ENCODE peak calls at places on chromosomes 11 and 22, in five cellular contexts. A, U, W, N and V are unnamed samples.

GRCh38 chr11:44402466-44403075 is 92.6 kb upstream of the ALX4 start:
- DNase-seq in A (no peak), U (no peak), W (no peak), N (no peak), V (no peak)

GRCh38 chr22:22882033-22882717 is 5.4 kb upstream of the IGLL5 start:
- DNase-seq in A (peak), U (no peak), W (no peak), N (no peak), V (peak)

GRCh38 chr11:95055273-95055897 is 6.2 kb downstream of the KDM4F start:
- DNase-seq in A (no peak), U (no peak), W (no peak), N (no peak), V (no peak)

GRCh38 chr11:126140932-126141291 is 70.5 kb downstream of the RPUSD4 start:
- DNase-seq in A (no peak), U (no peak), W (no peak), N (peak), V (no peak)

GRCh38 chr11:15107730-15108515 is 6.8 kb upstream of the INSC start:
- DNase-seq in A (peak), U (no peak), W (no peak), N (no peak), V (no peak)

GRCh38 chr11:68677432-68677831 is 6.9 kb upstream of the GAL start:
- DNase-seq in A (no peak), U (peak), W (no peak), N (peak), V (no peak)

GRCh38 chr22:42202669-42203068 is 67.8 kb downstream of the TCF20 start:
- DNase-seq in A (no peak), U (no peak), W (no peak), N (peak), V (no peak)

GRCh38 chr11:68333176-68333575 is 20.8 kb downstream of the LRP5 start:
- DNase-seq in A (no peak), U (no peak), W (no peak), N (no peak), V (no peak)

GRCh38 chr11:134224710-134225662 is 515 bp downstream of the VPS26B start:
- DNase-seq in A (peak), U (no peak), W (no peak), N (peak), V (peak)

GRCh38 chr11:66326261-66327111 is 9.6 kb upstream of the CD248 start:
- DNase-seq in A (no peak), U (no peak), W (no peak), N (peak), V (peak)

GRCh38 chr11:106395716-106396349 is 318.4 kb downstream of the AASDHPPT start:
- DNase-seq in A (no peak), U (peak), W (no peak), N (no peak), V (no peak)

GRCh38 chr11:41878158-41878557 is 418.7 kb upstream of the LRRC4C start:
- DNase-seq in A (no peak), U (no peak), W (no peak), N (no peak), V (no peak)

GRCh38 chr22:44357962-44358553 is 45.3 kb upstream of the SHISAL1 start:
- DNase-seq in A (no peak), U (no peak), W (no peak), N (peak), V (no peak)

GRCh38 chr22:44360306-44360685 is 47.5 kb upstream of the SHISAL1 start:
- DNase-seq in A (no peak), U (no peak), W (no peak), N (no peak), V (no peak)

GRCh38 chr22:44360686-44361381 is 48.1 kb upstream of the SHISAL1 start:
- DNase-seq in A (no peak), U (no peak), W (no peak), N (peak), V (no peak)

GRCh38 chr22:44358723-44359440 is 46.1 kb upstream of the SHISAL1 start:
- DNase-seq in A (no peak), U (no peak), W (no peak), N (no peak), V (no peak)

DNA sequence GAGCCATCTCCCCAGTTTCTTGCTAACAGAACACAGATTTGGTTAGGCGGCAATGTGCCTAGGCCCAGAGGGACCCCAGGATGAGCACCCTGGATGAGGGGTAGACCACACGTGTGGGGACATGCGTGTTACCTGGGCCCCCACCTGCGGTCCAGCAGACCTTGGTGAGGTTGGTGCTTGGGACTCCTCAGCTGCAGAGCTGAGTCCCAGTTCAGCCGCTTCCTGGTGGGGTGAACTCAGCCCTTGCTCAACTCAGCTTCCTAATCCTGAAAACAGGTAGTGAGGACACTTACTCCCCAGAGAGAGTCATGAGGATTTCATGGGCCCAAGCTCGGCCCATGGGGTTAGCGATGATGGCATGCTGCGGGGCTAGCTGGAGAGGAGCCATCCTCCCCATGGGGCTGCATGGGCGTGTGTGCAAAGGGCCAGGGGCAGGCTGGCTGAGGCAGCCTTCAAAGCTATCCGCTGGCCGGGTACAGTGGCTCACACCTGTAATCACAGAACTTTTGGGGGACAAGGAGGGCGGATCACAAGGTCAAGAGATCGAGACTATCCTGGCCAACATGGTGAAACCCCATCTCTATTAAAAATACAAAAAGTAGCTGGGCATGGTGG is 46.9 kb upstream of the SHISAL1 start:
- DNase-seq in A (no peak), U (no peak), W (no peak), N (no peak), V (no peak)
- H3K4me2 ChIP-seq in A (no peak), U (no peak), W (no peak), N (no peak), V (no peak)

DNA sequence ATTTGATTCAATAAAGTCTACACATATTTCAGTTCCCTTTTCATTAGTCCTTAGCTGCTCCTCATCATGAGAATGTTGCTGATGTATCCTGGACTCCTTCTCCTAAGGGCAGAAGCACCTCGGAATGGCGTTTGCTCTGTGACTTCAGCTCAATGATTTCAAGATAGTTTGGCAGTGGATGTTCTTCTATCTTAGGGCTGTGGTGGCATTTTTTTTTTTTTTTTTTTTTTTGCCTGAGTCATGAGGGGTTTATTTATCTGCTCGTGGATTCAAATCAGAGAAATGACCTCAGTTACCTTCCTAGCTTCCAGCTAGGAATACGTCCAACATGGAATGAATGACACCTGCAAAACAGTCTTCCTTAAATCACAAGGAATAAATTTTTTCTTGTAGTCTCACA is 220.0 kb upstream of the ZBED5 start:
- DNase-seq in A (no peak), U (no peak), W (no peak), N (no peak), V (no peak)
- H3K4me2 ChIP-seq in A (no peak), U (no peak), W (no peak), N (no peak), V (no peak)

DNA sequence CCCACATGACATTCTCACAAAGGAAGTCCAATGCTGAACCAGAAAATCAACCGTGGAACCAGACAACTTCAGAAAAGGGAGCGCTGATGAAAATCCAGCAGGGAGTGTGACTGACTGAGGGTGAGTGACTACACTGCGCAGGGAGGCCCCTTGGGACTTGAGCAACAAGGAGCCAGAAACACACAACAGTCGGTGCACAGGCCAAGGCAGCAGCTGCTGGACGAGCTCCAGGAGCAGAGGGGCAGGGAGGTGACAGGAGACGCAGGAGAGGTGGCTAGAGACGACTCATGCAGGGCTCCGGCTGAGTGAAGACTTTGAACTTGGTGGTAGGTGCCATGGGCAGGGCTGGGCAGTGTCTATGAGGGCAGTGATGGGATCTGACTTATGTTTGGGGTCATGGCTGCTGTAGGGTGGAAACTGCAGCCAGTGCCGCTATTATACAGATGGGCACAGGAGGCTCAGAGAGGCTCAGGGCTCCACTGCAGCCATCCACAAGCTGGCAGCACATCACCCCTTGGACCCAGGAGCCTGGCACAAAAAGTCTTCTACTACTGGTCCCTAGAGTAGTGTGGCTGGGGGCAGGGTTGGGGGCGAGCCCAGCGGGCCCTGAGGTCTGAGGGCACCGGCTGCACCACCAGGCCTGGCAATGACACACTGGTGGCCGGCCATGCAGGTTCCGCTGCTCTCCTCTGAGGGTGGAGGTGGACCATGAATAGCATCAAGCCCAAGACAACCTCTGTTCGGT is 10.3 kb upstream of the FADD start:
- DNase-seq in A (no peak), U (no peak), W (no peak), N (no peak), V (no peak)
- H3K4me2 ChIP-seq in A (no peak), U (no peak), W (no peak), N (no peak), V (no peak)

GRCh38 chr11:81039916-81040530 is 1599.2 kb upstream of the TENM4 start:
- DNase-seq in A (no peak), U (no peak), W (no peak), N (no peak), V (no peak)
- H3K4me2 ChIP-seq in A (no peak), U (no peak), W (no peak), N (no peak), V (no peak)

DNA sequence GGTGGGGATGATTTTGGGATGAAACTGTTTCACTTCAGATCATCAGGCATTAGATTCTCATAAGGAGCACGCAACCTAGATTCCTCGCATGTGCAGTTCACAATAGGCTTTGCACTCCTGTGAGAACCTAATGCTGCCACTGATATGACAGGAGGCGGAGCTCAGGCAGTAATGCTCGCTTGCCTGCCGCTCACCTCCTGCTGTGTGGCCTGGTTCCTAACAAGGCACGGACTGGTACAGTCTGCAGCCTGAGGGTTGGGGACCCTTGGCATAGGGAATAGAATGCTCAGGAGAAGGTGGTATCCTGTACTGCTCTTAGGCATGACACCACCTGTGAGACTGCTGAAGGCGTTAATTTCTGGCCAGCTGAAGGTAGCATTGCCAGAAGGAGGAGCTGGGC is 47.0 kb downstream of the STIM1 start:
- DNase-seq in A (no peak), U (no peak), W (no peak), N (no peak), V (no peak)
- H3K4me2 ChIP-seq in A (no peak), U (no peak), W (no peak), N (no peak), V (no peak)

DNA sequence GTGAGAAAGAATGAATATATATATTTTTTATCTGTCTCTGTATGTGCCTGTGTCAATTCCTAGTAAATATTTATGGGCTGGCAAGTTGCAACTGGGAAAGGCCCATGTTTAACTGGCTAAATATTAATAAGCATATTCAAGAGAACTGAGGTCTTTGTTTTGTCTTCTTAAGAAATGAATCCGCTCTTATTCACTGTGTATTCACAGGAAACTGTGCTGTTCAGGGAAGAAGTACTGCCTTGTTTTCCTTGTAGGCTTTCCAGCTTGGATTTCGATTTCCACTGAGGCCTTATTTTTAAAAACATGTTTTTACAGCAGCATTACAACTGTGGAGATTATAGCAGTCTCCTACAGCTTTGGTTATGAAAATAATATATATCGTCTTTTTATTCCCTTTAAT is 64.7 kb downstream of the LDLRAD3 start:
- DNase-seq in A (no peak), U (no peak), W (no peak), N (peak), V (no peak)
- H3K4me2 ChIP-seq in A (no peak), U (peak), W (no peak), N (no peak), V (no peak)

DNA sequence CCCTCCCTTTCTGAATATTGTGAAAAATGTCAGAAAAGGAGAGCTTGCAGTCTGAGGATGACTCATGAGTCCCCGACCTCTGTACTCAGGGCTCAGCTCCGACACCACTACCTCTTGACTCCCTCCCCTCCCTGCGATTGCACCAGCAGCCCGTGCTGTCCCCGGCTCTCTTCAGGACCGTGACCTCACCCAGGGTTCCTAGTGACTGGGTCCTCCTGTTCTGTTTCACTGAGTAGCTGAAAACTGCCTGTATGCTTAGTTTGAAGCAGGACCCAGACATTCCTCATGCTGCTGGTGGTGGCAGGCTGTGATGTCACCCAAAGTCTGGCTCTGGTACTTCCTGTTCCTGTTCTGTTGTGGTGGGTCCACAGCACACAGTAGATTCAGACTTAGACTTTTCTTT is 11.7 kb downstream of the PHRF1 start:
- DNase-seq in A (no peak), U (no peak), W (no peak), N (peak), V (no peak)
- H3K4me2 ChIP-seq in A (no peak), U (no peak), W (no peak), N (no peak), V (no peak)